ENCODE peak calls at places on chromosomes 2 and 18, in five cellular contexts. S is tibial nerve, M is HepG2, R is PC-3, B is astrocyte. N is an unnamed sample.

GRCh38 chr18:63197246-63197791 is 122.2 kb downstream of the BCL2 start:
- DNase-seq in R (no peak), M (no peak), B (no peak), S (no peak), N (no peak)

GRCh38 chr2:150259746-150260145 is 227.7 kb downstream of the RND3 start:
- DNase-seq in B (peak; percentile 39), R (no peak), S (no peak), M (no peak), N (no peak)

GRCh38 chr2:23083963-23084362 is 301.0 kb upstream of the KLHL29 start:
- DNase-seq in M (no peak), S (no peak), R (no peak), B (no peak), N (no peak)

GRCh38 chr2:75415141-75415540 is 145.6 kb downstream of the EVA1A start:
- DNase-seq in B (no peak), R (no peak), S (no peak), M (no peak), N (no peak)

GRCh38 chr2:98514879-98515570 is 70.4 kb downstream of the INPP4A start:
- DNase-seq in M (no peak), S (no peak), R (peak; percentile 12), B (peak; percentile 41), N (peak; percentile 22)

GRCh38 chr18:56565596-56566355 is 72.6 kb downstream of the TXNL1 start:
- DNase-seq in B (peak; percentile 92), S (no peak), M (peak; percentile 47), R (peak; percentile 67), N (peak; percentile 51)

GRCh38 chr2:85862426-85862825 is 26.4 kb downstream of the ST3GAL5 start:
- DNase-seq in S (no peak), R (no peak), M (no peak), B (peak; percentile 50), N (no peak)

GRCh38 chr2:20496069-20496468 is 49.2 kb downstream of the RHOB start:
- DNase-seq in M (peak; percentile 51), B (peak; percentile 56), S (no peak), R (peak; percentile 87), N (peak; percentile 83)

GRCh38 chr18:10851824-10852225 is 297.5 kb downstream of the PIEZO2 start:
- DNase-seq in M (peak; percentile 57), S (no peak), R (peak; percentile 75), B (peak; percentile 31), N (peak; percentile 44)

GRCh38 chr18:35027206-35027605 is 14.0 kb upstream of the MAPRE2 start:
- DNase-seq in B (no peak), S (no peak), M (no peak), R (no peak), N (no peak)

GRCh38 chr2:224085811-224086210 is 46.7 kb upstream of the SERPINE2 start:
- DNase-seq in B (no peak), S (no peak), M (no peak), R (no peak), N (no peak)

GRCh38 chr2:26563686-26564085 is 77.5 kb downstream of the CIB4 start:
- DNase-seq in B (no peak), S (no peak), M (no peak), R (no peak), N (no peak)

GRCh38 chr2:238684362-238685326 is 163.2 kb upstream of the TWIST2 start:
- DNase-seq in M (peak; percentile 29), B (peak; percentile 99), R (peak; percentile 97), S (peak; percentile 75), N (peak; percentile 98)

GRCh38 chr2:158715352-158715751 is 79.8 kb upstream of the DAPL1 start:
- DNase-seq in R (no peak), S (no peak), B (no peak), M (no peak), N (no peak)

GRCh38 chr2:150232871-150233270 is 254.6 kb downstream of the RND3 start:
- DNase-seq in S (no peak), B (no peak), R (no peak), M (no peak), N (no peak)

GRCh38 chr2:145012214-145012670 is 492.3 kb upstream of the ZEB2 start:
- DNase-seq in S (no peak), B (no peak), M (no peak), R (peak; percentile 92), N (peak; percentile 63)

DNA sequence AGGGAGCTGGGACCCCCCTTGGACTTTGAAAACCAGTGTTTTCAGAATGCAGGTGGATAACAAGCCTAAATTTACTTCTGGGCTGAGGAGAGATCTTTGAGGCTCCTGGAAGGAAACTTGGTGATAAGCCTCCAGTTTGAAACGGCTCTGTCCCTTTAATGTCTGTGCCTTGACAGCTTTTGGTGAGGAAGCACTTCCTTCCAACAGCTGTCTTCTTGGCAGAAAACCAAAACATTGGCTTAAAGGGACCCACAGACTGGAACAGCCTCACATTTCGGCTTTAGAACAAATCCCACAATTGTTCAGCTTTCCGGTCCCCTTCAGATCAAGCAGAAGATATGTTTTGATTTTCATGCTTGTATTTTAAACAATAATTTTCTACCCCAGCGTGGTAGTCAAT is 3.6 kb downstream of the MYCN start:
- DNase-seq in R (no peak), M (no peak), S (peak; percentile 20), B (no peak), N (no peak)
- H3K4me3 ChIP-seq in R (no peak overlapping the region), M (no peak overlapping the region), S (peak overlapping the region; percentile 63), B (no peak overlapping the region), N (no peak overlapping the region)

DNA sequence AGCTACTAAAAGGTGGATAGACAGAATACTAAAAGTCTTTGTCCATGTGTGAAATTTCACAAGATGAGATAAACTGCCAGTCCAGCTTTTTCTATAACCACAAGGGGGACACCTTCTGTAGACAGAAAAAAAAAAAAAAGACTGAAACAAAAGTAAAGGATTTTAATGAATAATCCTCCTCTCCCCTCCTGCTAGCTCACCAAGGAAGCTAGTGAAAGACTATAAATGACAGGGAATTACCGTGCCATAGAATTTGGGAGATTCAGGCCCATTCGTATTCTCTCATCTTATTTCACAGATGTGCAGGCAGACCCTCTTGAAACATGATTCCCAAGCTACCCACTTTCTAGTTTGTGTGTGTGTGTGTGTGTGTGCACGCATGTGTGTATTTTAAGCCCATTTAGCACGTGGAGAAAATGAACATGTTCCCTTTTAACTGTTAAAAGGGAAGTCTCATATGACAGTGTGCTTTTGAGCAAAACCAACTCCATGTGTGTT is 36.3 kb upstream of the SLC8A1 start:
- DNase-seq in R (peak; percentile 55), S (no peak), B (no peak), M (peak; percentile 33), N (peak; percentile 36)
- TF ChIP-seq CTCF in R (peak; percentile 75), S (peak; percentile 44), B (peak; percentile 54), M (peak; percentile 25), N (peak; percentile 35)

DNA sequence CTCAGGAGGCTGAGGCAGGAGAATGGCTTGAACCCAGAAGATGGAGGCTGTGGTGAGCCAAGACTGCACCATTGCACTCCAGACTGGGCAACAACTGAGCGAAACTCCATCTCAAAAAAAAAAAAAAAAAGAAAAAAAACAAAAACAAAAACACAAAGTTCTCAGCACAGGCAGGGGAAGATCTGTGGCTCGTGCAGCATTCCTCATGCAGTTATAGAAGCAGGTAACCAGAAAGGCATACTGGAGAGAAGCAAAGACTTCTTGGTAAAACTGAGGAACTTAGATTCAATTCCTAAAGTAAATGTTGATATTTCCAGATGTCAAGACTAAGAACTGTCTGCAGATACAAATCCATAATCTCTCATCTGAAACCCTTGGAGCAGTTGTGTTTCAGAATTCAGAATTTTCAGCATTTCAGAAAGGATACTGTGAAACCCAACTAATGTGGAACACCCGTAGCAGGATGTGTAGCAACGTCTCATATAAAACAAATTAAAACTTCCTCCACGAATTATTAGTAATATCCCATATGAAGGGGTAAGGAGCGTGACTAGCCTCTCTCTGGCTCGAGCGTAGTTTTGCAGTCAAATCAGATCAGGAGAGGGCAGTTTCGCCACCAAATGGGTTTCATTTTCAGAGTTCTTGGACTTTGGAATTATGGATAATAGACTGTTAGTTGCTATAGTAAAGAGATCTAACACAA is 13.2 kb upstream of the SLC25A52 start:
- DNase-seq in S (no peak), M (peak; percentile 52), R (no peak), B (no peak), N (no peak)
- H3K4me3 ChIP-seq in S (no peak overlapping the region), M (peak overlapping the region; percentile 53), R (no peak overlapping the region), B (no peak overlapping the region), N (no peak overlapping the region)

GRCh38 chr2:69255760-69256159 is 131.3 kb downstream of the GFPT1 start:
- DNase-seq in S (no peak), B (no peak), R (no peak), M (no peak), N (no peak)
- TF ChIP-seq CTCF in S (no peak), B (no peak), R (no peak), M (no peak), N (no peak)

N was measured in epithelial cell of esophagus.